ENCODE peak calls at places on chromosomes 6 and 20, in five cellular contexts. Y is AG04450; I is CD4-positive, alpha-beta T cell; F is WERI-Rb-1; P is tibial artery. Q is an unnamed sample.

GRCh38 chr20:57203204-57203603 is 63.2 kb downstream of the BMP7 start:
- DNase-seq in Y (no peak), P (no peak), I (no peak), F (no peak), Q (no peak)

GRCh38 chr20:46605978-46606816 is 45.1 kb downstream of the SLC13A3 start:
- DNase-seq in Y (no peak), P (no peak), I (no peak), F (no peak), Q (no peak)

GRCh38 chr20:46051556-46052323 is 22.7 kb downstream of the SLC12A5 start:
- DNase-seq in P (no peak), I (no peak), Y (no peak), F (no peak), Q (no peak)

GRCh38 chr20:60266184-60266823 is 308.1 kb downstream of the CDH26 start:
- DNase-seq in P (no peak), Y (no peak), F (no peak), I (no peak), Q (no peak)

GRCh38 chr6:111482236-111482958 is 621 bp downstream of the REV3L start:
- DNase-seq in I (peak), P (peak), Y (no peak), F (peak), Q (peak)

GRCh38 chr6:125986295-125986955 is at the start of gene TRMT11:
- DNase-seq in I (peak), F (peak), P (peak), Y (no peak), Q (peak)

GRCh38 chr6:11606287-11606686 is 68.7 kb downstream of the TMEM170B start:
- DNase-seq in Y (no peak), F (no peak), P (peak), I (no peak), Q (no peak)

GRCh38 chr6:43982084-43982625 is 145.1 kb downstream of the MRPL14 start:
- DNase-seq in F (no peak), I (no peak), P (peak), Y (no peak), Q (no peak)

GRCh38 chr6:167093406-167093921 is 29.4 kb upstream of the CCR6 start:
- DNase-seq in Y (no peak), P (no peak), F (no peak), I (no peak), Q (no peak)

GRCh38 chr6:6210994-6211393 is 109.5 kb downstream of the F13A1 start:
- DNase-seq in F (no peak), P (no peak), Y (no peak), I (no peak), Q (no peak)

GRCh38 chr6:140586426-140587061 is 1212.1 kb upstream of the CITED2 start:
- DNase-seq in I (no peak), P (no peak), F (no peak), Y (no peak), Q (no peak)

GRCh38 chr6:26390504-26390903 is 7.6 kb downstream of the BTN2A2 start:
- DNase-seq in P (no peak), F (no peak), Y (no peak), I (no peak), Q (no peak)

GRCh38 chr20:21702001-21702400 is 3.5 kb upstream of the PAX1 start:
- DNase-seq in F (no peak), P (no peak), Y (no peak), I (no peak), Q (no peak)

GRCh38 chr20:48278961-48279481 is 493.7 kb upstream of the SULF2 start:
- DNase-seq in F (no peak), P (no peak), Y (no peak), I (no peak), Q (no peak)

GRCh38 chr20:33995053-33995816 is 1.5 kb downstream of the RALY start:
- DNase-seq in F (no peak), I (no peak), Y (no peak), P (no peak), Q (no peak)

GRCh38 chr6:74091133-74091793 is 395.3 kb downstream of the CD109 start:
- DNase-seq in I (no peak), Y (no peak), F (no peak), P (no peak), Q (no peak)

GRCh38 chr6:46652603-46653438 is at the start of the genes CYP39A1 and SLC25A27:
- DNase-seq in F (peak), Y (peak), P (peak), I (peak), Q (peak)

GRCh38 chr20:36777576-36777975 is 4.0 kb upstream of the DSN1 start:
- DNase-seq in P (no peak), F (no peak), Y (no peak), I (no peak), Q (no peak)

GRCh38 chr20:20548527-20549266 is 163.7 kb downstream of the RALGAPA2 start:
- DNase-seq in Y (no peak), I (no peak), P (no peak), F (peak), Q (no peak)

GRCh38 chr6:97203343-97203742 is 79.7 kb downstream of the MMS22L start:
- DNase-seq in P (no peak), F (peak), I (no peak), Y (peak), Q (no peak)

GRCh38 chr6:133610271-133610840 is 278.6 kb upstream of the TCF21 start:
- DNase-seq in F (no peak), P (no peak), I (no peak), Y (no peak), Q (no peak)

GRCh38 chr6:46888031-46888430 is 33.7 kb downstream of the ADGRF5 start:
- DNase-seq in Y (no peak), P (no peak), I (no peak), F (no peak), Q (no peak)

GRCh38 chr6:113512581-113512980 is 344.6 kb upstream of the MARCKS start:
- DNase-seq in F (no peak), I (no peak), Y (no peak), P (no peak), Q (no peak)

GRCh38 chr20:46962452-46963195 is 68.0 kb downstream of the EYA2 start:
- DNase-seq in Y (no peak), I (no peak), F (no peak), P (no peak), Q (no peak)

GRCh38 chr6:141291322-141291721 is 841.4 kb upstream of the GJE1 start:
- DNase-seq in P (no peak), Y (no peak), F (no peak), I (no peak), Q (no peak)

GRCh38 chr6:4155848-4156466 is 20.6 kb upstream of the ECI2 start:
- DNase-seq in I (peak), P (peak), Y (peak), F (peak), Q (no peak)

GRCh38 chr6:15907914-15908518 is 220.9 kb upstream of the MYLIP start:
- DNase-seq in F (no peak), I (no peak), Y (no peak), P (no peak), Q (no peak)

GRCh38 chr6:157878039-157878438 is 55.0 kb downstream of the SNX9 start:
- DNase-seq in P (no peak), F (no peak), Y (no peak), I (no peak), Q (no peak)

GRCh38 chr6:157879034-157879872 is 56.2 kb downstream of the SNX9 start:
- DNase-seq in F (no peak), P (no peak), Y (no peak), I (no peak), Q (no peak)

GRCh38 chr6:157881375-157881774 is 58.3 kb downstream of the SNX9 start:
- DNase-seq in F (no peak), Y (no peak), P (no peak), I (no peak), Q (no peak)

GRCh38 chr6:157880534-157880933 is 57.5 kb downstream of the SNX9 start:
- DNase-seq in I (no peak), P (no peak), Y (no peak), F (peak), Q (no peak)

DNA sequence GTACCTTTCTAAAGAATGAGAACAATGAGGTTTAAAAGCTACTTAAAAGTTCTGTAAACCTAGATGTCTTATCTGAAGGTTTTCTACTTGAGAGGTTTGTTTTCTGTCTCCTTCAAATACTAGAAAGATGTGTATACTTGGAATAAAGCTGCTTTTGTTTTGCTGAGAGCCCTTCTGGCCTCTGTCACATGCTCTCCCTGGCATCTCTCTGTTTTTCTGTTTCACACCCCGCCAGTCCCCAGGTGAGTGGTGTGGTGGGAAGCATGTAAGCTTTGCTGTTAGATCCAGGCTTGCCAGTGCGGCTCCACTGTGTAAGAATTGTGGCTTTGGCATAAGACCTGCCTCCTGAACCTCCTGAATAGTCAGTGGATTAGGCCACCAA is 56.8 kb downstream of the SNX9 start:
- DNase-seq in F (peak), P (no peak), I (no peak), Y (no peak), Q (peak)
- H3K27ac ChIP-seq in F (peak), P (no peak), I (no peak), Y (no peak), Q (peak)

DNA sequence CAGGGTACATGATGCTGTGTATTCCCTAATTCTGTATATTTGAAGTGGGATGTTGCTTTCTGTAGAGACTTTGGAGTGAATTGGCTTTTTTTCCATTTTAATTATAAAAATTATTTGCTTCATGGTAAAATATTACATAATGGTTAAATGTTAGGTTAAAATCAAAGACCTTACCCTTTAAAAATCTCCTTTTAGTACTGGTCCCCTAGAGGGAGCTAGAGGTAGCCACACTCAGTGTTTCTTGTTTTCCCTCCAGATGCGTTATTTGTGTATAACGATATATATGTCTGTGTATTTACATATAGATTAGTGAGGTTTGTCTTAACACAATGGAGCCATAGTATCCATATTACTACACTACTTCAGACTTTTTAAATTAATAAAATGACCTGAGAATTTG is 146.7 kb downstream of the PLCB4 start:
- DNase-seq in I (no peak), Y (no peak), F (no peak), P (no peak), Q (no peak)
- H3K27ac ChIP-seq in I (no peak), Y (no peak), F (no peak), P (no peak), Q (no peak)

GRCh38 chr6:36673882-36674281 is 4.6 kb upstream of the CDKN1A start:
- DNase-seq in Y (no peak), P (no peak), F (no peak), I (no peak), Q (no peak)

GRCh38 chr6:36674942-36675341 is 3.6 kb upstream of the CDKN1A start:
- DNase-seq in F (no peak), P (no peak), I (no peak), Y (no peak), Q (no peak)

GRCh38 chr6:36670271-36670670 is 8.2 kb upstream of the CDKN1A start:
- DNase-seq in I (no peak), F (no peak), P (no peak), Y (no peak), Q (no peak)

GRCh38 chr6:36668601-36669390 is 9.7 kb upstream of the CDKN1A start:
- DNase-seq in P (no peak), I (no peak), F (no peak), Y (no peak), Q (no peak)

DNA sequence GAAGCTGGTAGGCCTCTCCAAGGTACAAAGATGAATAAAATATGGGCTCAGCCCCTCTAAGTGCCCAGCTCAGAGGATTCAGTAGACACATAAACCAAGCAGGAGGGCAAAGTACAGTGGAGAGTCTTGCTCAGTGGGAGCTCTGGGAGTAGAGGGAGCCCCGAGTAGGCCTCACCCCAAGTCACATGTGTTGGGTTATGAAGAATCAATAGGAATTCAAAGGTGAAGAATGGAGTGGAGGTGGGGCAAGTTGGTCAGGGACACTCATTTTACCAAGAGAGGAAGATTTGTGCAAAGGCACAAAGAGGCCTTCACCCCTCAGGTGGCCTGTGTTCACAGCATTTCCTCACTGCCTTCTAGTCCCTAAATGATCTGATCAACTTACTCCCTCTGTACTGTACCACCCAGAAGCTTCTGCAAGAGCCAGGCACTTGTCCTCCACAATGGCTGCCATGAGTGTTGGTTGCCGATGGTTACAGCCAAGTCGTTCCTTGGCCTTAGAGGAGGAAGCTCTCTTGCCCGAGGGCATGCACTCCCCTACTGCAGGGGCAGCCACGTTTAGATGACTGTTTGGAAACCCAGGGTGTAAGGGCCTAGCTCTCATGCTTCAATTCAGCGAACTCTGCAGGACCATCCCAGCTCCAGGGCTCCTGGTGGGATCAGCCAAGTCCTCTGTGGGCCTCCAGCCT is 6.7 kb upstream of the CDKN1A start:
- DNase-seq in P (no peak), F (no peak), Y (no peak), I (no peak), Q (no peak)
- H3K27ac ChIP-seq in P (no peak), F (no peak), Y (no peak), I (no peak), Q (no peak)

GRCh38 chr6:28589234-28589951 is 63.7 kb downstream of the GPX5 start:
- DNase-seq in P (no peak), F (no peak), I (no peak), Y (peak), Q (no peak)
- H3K27ac ChIP-seq in P (no peak), F (no peak), I (no peak), Y (peak), Q (no peak)

GRCh38 chr20:9501473-9501872 is 12.9 kb upstream of the LAMP5 start:
- DNase-seq in Y (no peak), I (no peak), P (no peak), F (no peak), Q (no peak)

GRCh38 chr20:9500121-9500911 is 14.1 kb upstream of the LAMP5 start:
- DNase-seq in P (no peak), I (no peak), F (no peak), Y (no peak), Q (no peak)

GRCh38 chr20:9506337-9506821 is 8.0 kb upstream of the LAMP5 start:
- DNase-seq in Y (no peak), P (no peak), I (no peak), F (no peak), Q (no peak)

GRCh38 chr20:9506964-9507369 is 7.4 kb upstream of the LAMP5 start:
- DNase-seq in Y (no peak), F (no peak), I (no peak), P (no peak), Q (no peak)

GRCh38 chr20:9503530-9504251 is 10.7 kb upstream of the LAMP5 start:
- DNase-seq in P (no peak), Y (no peak), F (no peak), I (no peak), Q (no peak)
- H3K27ac ChIP-seq in P (no peak), Y (no peak), F (no peak), I (no peak), Q (no peak)

GRCh38 chr6:53532061-53532797 is 12.7 kb downstream of the GCLC start:
- DNase-seq in I (no peak), Y (no peak), F (no peak), P (no peak), Q (no peak)
- H3K27ac ChIP-seq in I (no peak), Y (no peak), F (no peak), P (no peak), Q (no peak)

GRCh38 chr6:105609375-105609991 is 206.6 kb upstream of the PREP start:
- DNase-seq in P (no peak), I (no peak), F (no peak), Y (peak), Q (no peak)
- H3K27ac ChIP-seq in P (no peak), I (no peak), F (no peak), Y (peak), Q (no peak)

GRCh38 chr6:161228096-161228495 is 45.8 kb downstream of the AGPAT4 start:
- DNase-seq in F (no peak), Y (no peak), I (no peak), P (peak), Q (no peak)
- H3K27ac ChIP-seq in F (no peak), Y (peak), I (no peak), P (no peak), Q (peak)

GRCh38 chr6:24415753-24416152 is 13.0 kb downstream of the MRS2 start:
- DNase-seq in P (no peak), F (no peak), I (no peak), Y (no peak), Q (no peak)

GRCh38 chr6:24410622-24411021 is 7.9 kb downstream of the MRS2 start:
- DNase-seq in F (no peak), P (no peak), Y (no peak), I (no peak), Q (no peak)

GRCh38 chr6:24408719-24409410 is 6.1 kb downstream of the MRS2 start:
- DNase-seq in Y (no peak), I (no peak), P (no peak), F (no peak), Q (no peak)

GRCh38 chr6:24412294-24412693 is 9.6 kb downstream of the MRS2 start:
- DNase-seq in P (no peak), Y (no peak), F (no peak), I (no peak), Q (no peak)
- H3K27ac ChIP-seq in P (no peak), Y (no peak), F (no peak), I (no peak), Q (no peak)

GRCh38 chr6:33993653-33994052 is 152.2 kb downstream of the GRM4 start:
- DNase-seq in P (no peak), Y (no peak), F (peak), I (no peak), Q (no peak)

GRCh38 chr6:33995873-33996475 is 149.9 kb downstream of the GRM4 start:
- DNase-seq in I (no peak), F (peak), Y (no peak), P (no peak), Q (no peak)

GRCh38 chr6:33994198-33995045 is 151.5 kb downstream of the GRM4 start:
- DNase-seq in Y (no peak), I (no peak), P (no peak), F (peak), Q (no peak)

GRCh38 chr6:33997265-33997664 is 148.6 kb downstream of the GRM4 start:
- DNase-seq in F (no peak), I (no peak), Y (no peak), P (no peak), Q (no peak)

GRCh38 chr6:33995046-33995872 is 150.6 kb downstream of the GRM4 start:
- DNase-seq in F (peak), P (no peak), I (no peak), Y (no peak), Q (no peak)
- H3K27ac ChIP-seq in F (no peak), P (no peak), I (no peak), Y (no peak), Q (no peak)